ENCODE peak calls at places on chromosomes 6 and 20, in eight cellular contexts. E, Z, J, I, W, R, T and Q are unnamed samples.

GRCh38 chr6:132392792-132393191 is 8.5 kb downstream of the MOXD1 start:
- DNase-seq in E (no peak), Z (no peak), J (no peak), I (peak; percentile 18), W (peak; percentile 70), R (no peak), T (no peak), Q (no peak)

GRCh38 chr20:21323640-21324039 is 20.5 kb downstream of the XRN2 start:
- DNase-seq in E (no peak), Z (no peak), J (no peak), I (peak; percentile 83), W (peak; percentile 91), R (no peak), T (peak; percentile 95), Q (no peak)

GRCh38 chr20:59525500-59526241 is 78.7 kb upstream of the PHACTR3 start:
- DNase-seq in E (no peak), Z (peak; percentile 54), J (no peak), I (peak; percentile 58), W (peak; percentile 46), R (no peak), T (peak; percentile 37), Q (peak; percentile 80)

GRCh38 chr6:161383951-161384350 is 110.1 kb upstream of the AGPAT4 start:
- DNase-seq in E (no peak), Z (no peak), J (no peak), I (no peak), W (no peak), R (no peak), T (no peak), Q (no peak)

GRCh38 chr6:127302728-127303675 is 36.3 kb downstream of the RNF146 start:
- DNase-seq in E (peak; percentile 33), Z (peak; percentile 47), J (no peak), I (peak; percentile 52), W (peak; percentile 72), R (peak; percentile 38), T (peak; percentile 57), Q (peak; percentile 24)

GRCh38 chr6:129183681-129184216 is 300.8 kb downstream of the LAMA2 start:
- DNase-seq in E (no peak), Z (no peak), J (no peak), I (peak; percentile 59), W (peak; percentile 56), R (no peak), T (peak; percentile 61), Q (no peak)

GRCh38 chr6:159232106-159232645 is 63.0 kb downstream of the FNDC1 start:
- DNase-seq in E (no peak), Z (no peak), J (no peak), I (no peak), W (no peak), R (no peak), T (no peak), Q (no peak)

GRCh38 chr20:3590164-3590563 is 73.0 kb downstream of the GFRA4 start:
- DNase-seq in E (no peak), Z (no peak), J (no peak), I (no peak), W (no peak), R (no peak), T (no peak), Q (no peak)

GRCh38 chr6:3919130-3919628 is 70.0 kb downstream of the FAM50B start:
- DNase-seq in E (no peak), Z (no peak), J (no peak), I (peak; percentile 94), W (peak; percentile 71), R (no peak), T (no peak), Q (no peak)

GRCh38 chr6:132995432-132995831 is 181.1 kb downstream of the RPS12 start:
- DNase-seq in E (no peak), Z (no peak), J (no peak), I (no peak), W (no peak), R (no peak), T (no peak), Q (no peak)

GRCh38 chr20:50335105-50335504 is 144.5 kb downstream of the CEBPB start:
- DNase-seq in E (no peak), Z (no peak), J (no peak), I (no peak), W (no peak), R (no peak), T (peak; percentile 62), Q (peak; percentile 64)

GRCh38 chr20:19889011-19889953 is 127.9 kb upstream of the NAA20 start:
- DNase-seq in E (no peak), Z (peak; percentile 58), J (no peak), I (peak; percentile 66), W (peak; percentile 92), R (no peak), T (peak; percentile 81), Q (no peak)

GRCh38 chr6:79526897-79527296 is 10.3 kb downstream of the LCA5 start:
- DNase-seq in E (no peak), Z (no peak), J (no peak), I (no peak), W (no peak), R (no peak), T (no peak), Q (no peak)

GRCh38 chr6:84428300-84428907 is 201.0 kb upstream of the CEP162 start:
- DNase-seq in E (peak; percentile 28), Z (peak; percentile 21), J (no peak), I (peak; percentile 63), W (peak; percentile 85), R (no peak), T (peak; percentile 73), Q (peak; percentile 65)

GRCh38 chr6:139981810-139982550 is 607.5 kb upstream of the CITED2 start:
- DNase-seq in E (peak; percentile 59), Z (peak; percentile 48), J (no peak), I (peak; percentile 81), W (peak; percentile 71), R (no peak), T (peak; percentile 64), Q (peak; percentile 59)

GRCh38 chr6:150196942-150197745 is 54.3 kb downstream of the PPP1R14C start:
- DNase-seq in E (no peak), Z (peak; percentile 55), J (no peak), I (no peak), W (no peak), R (no peak), T (no peak), Q (no peak)

GRCh38 chr6:16135078-16135477 is 6.2 kb downstream of the MYLIP start:
- DNase-seq in E (no peak), Z (no peak), J (no peak), I (no peak), W (no peak), R (no peak), T (peak; percentile 42), Q (no peak)

GRCh38 chr6:18055098-18055497 is 67.4 kb downstream of the NHLRC1 start:
- DNase-seq in E (no peak), Z (no peak), J (no peak), I (no peak), W (no peak), R (no peak), T (no peak), Q (no peak)

GRCh38 chr6:148265058-148265457 is 77.6 kb upstream of the SASH1 start:
- DNase-seq in E (no peak), Z (no peak), J (no peak), I (no peak), W (no peak), R (no peak), T (no peak), Q (no peak)

GRCh38 chr6:62541502-62541901 is 255.5 kb upstream of the KHDRBS2 start:
- DNase-seq in E (no peak), Z (no peak), J (no peak), I (no peak), W (no peak), R (no peak), T (no peak), Q (no peak)

GRCh38 chr6:128225610-128226009 is 294.8 kb downstream of the PTPRK start:
- DNase-seq in E (no peak), Z (no peak), J (no peak), I (no peak), W (no peak), R (no peak), T (no peak), Q (no peak)

GRCh38 chr6:37882724-37883413 is 63.3 kb downstream of the ZFAND3 start:
- DNase-seq in E (no peak), Z (no peak), J (no peak), I (peak; percentile 75), W (peak; percentile 80), R (no peak), T (peak; percentile 60), Q (no peak)

GRCh38 chr6:52547647-52548352 is 29.1 kb downstream of the TRAM2 start:
- DNase-seq in E (no peak), Z (peak; percentile 59), J (no peak), I (peak; percentile 88), W (peak; percentile 53), R (no peak), T (peak; percentile 66), Q (peak; percentile 85)

GRCh38 chr20:58802061-58802460 is 48.6 kb downstream of the GNAS-AS1 start:
- DNase-seq in E (no peak), Z (no peak), J (no peak), I (no peak), W (no peak), R (no peak), T (no peak), Q (no peak)

GRCh38 chr20:31605902-31606677 is 1.0 kb downstream of the ID1 start:
- DNase-seq in E (no peak), Z (peak; percentile 54), J (peak; percentile 30), I (no peak), W (peak; percentile 37), R (no peak), T (no peak), Q (peak; percentile 43)

GRCh38 chr6:109794201-109794926 is 103.3 kb downstream of the FIG4 start:
- DNase-seq in E (peak; percentile 22), Z (no peak), J (no peak), I (peak; percentile 91), W (peak; percentile 72), R (no peak), T (peak; percentile 96), Q (no peak)

GRCh38 chr6:106417572-106418147 is 57.1 kb downstream of the CRYBG1 start:
- DNase-seq in E (no peak), Z (no peak), J (no peak), I (no peak), W (no peak), R (no peak), T (no peak), Q (no peak)

GRCh38 chr6:75893058-75893775 is 144.2 kb downstream of the MYO6 start:
- DNase-seq in E (peak; percentile 25), Z (no peak), J (no peak), I (peak; percentile 69), W (peak; percentile 90), R (no peak), T (peak; percentile 84), Q (no peak)

GRCh38 chr6:1068068-1068467 is 243.8 kb upstream of the FOXQ1 start:
- DNase-seq in E (no peak), Z (no peak), J (no peak), I (no peak), W (no peak), R (no peak), T (no peak), Q (no peak)

GRCh38 chr6:90044833-90045337 is 150.6 kb downstream of the GJA10 start:
- DNase-seq in E (no peak), Z (no peak), J (no peak), I (peak; percentile 62), W (peak; percentile 23), R (no peak), T (peak; percentile 74), Q (no peak)